ENCODE peak calls at places on chromosomes 5 and 9, in nine cellular contexts. One of them, this sample, is unnamed.

GRCh38 chr5:9546973-9547947 is 1.4 kb upstream of the SEMA5A start:
- DNase-seq in fibroblast of pulmonary artery: peak
- DNase-seq in thoracic aorta: no peak
- DNase-seq in AG04450: peak
- DNase-seq in mammary epithelial cell: peak
- DNase-seq in uterus: no peak
- DNase-seq in psoas muscle: peak
- DNase-seq in MM.1S: no peak
- DNase-seq in neural crest cell: no peak
- DNase-seq in this sample: peak

GRCh38 chr5:160423025-160423554 is 1.4 kb downstream of the PTTG1 start:
- DNase-seq in fibroblast of pulmonary artery: no peak
- DNase-seq in thoracic aorta: no peak
- DNase-seq in AG04450: no peak
- DNase-seq in mammary epithelial cell: peak
- DNase-seq in uterus: no peak
- DNase-seq in psoas muscle: no peak
- DNase-seq in MM.1S: no peak
- DNase-seq in neural crest cell: no peak
- DNase-seq in this sample: no peak

GRCh38 chr5:139181835-139182452 is 16.2 kb downstream of the SIL1 start:
- DNase-seq in fibroblast of pulmonary artery: peak
- DNase-seq in thoracic aorta: no peak
- DNase-seq in AG04450: no peak
- DNase-seq in mammary epithelial cell: peak
- DNase-seq in uterus: peak
- DNase-seq in psoas muscle: no peak
- DNase-seq in MM.1S: no peak
- DNase-seq in neural crest cell: peak
- DNase-seq in this sample: no peak

GRCh38 chr5:132207783-132208182 is 19.9 kb downstream of the P4HA2 start:
- DNase-seq in fibroblast of pulmonary artery: no peak
- DNase-seq in thoracic aorta: no peak
- DNase-seq in AG04450: no peak
- DNase-seq in mammary epithelial cell: no peak
- DNase-seq in uterus: no peak
- DNase-seq in psoas muscle: no peak
- DNase-seq in MM.1S: no peak
- DNase-seq in neural crest cell: no peak
- DNase-seq in this sample: no peak

GRCh38 chr9:92590386-92590785 is 54.6 kb upstream of the ECM2 start:
- DNase-seq in fibroblast of pulmonary artery: peak
- DNase-seq in thoracic aorta: no peak
- DNase-seq in AG04450: no peak
- DNase-seq in mammary epithelial cell: no peak
- DNase-seq in uterus: peak
- DNase-seq in psoas muscle: peak
- DNase-seq in MM.1S: no peak
- DNase-seq in neural crest cell: no peak
- DNase-seq in this sample: no peak

GRCh38 chr5:174751154-174751990 is 27.0 kb downstream of the MSX2 start:
- DNase-seq in fibroblast of pulmonary artery: no peak
- DNase-seq in thoracic aorta: no peak
- DNase-seq in AG04450: no peak
- DNase-seq in mammary epithelial cell: peak
- DNase-seq in uterus: no peak
- DNase-seq in psoas muscle: peak
- DNase-seq in MM.1S: no peak
- DNase-seq in neural crest cell: peak
- DNase-seq in this sample: no peak

GRCh38 chr5:167489202-167489601 is 802.2 kb upstream of the WWC1 start:
- DNase-seq in fibroblast of pulmonary artery: peak
- DNase-seq in thoracic aorta: no peak
- DNase-seq in AG04450: no peak
- DNase-seq in mammary epithelial cell: peak
- DNase-seq in uterus: no peak
- DNase-seq in psoas muscle: no peak
- DNase-seq in MM.1S: no peak
- DNase-seq in neural crest cell: no peak
- DNase-seq in this sample: no peak

GRCh38 chr9:31736581-31737179 is 647.8 kb upstream of the ACO1 start:
- DNase-seq in fibroblast of pulmonary artery: no peak
- DNase-seq in thoracic aorta: no peak
- DNase-seq in AG04450: no peak
- DNase-seq in mammary epithelial cell: no peak
- DNase-seq in uterus: no peak
- DNase-seq in psoas muscle: no peak
- DNase-seq in MM.1S: no peak
- DNase-seq in neural crest cell: no peak
- DNase-seq in this sample: no peak

GRCh38 chr5:64923151-64923685 is 154.5 kb downstream of the CWC27 start:
- DNase-seq in fibroblast of pulmonary artery: peak
- DNase-seq in thoracic aorta: no peak
- DNase-seq in AG04450: peak
- DNase-seq in mammary epithelial cell: no peak
- DNase-seq in uterus: no peak
- DNase-seq in psoas muscle: no peak
- DNase-seq in MM.1S: no peak
- DNase-seq in neural crest cell: no peak
- DNase-seq in this sample: peak

GRCh38 chr9:21624675-21625477 is 142.8 kb upstream of the IFNE start:
- DNase-seq in fibroblast of pulmonary artery: no peak
- DNase-seq in thoracic aorta: no peak
- DNase-seq in AG04450: no peak
- DNase-seq in mammary epithelial cell: no peak
- DNase-seq in uterus: no peak
- DNase-seq in psoas muscle: no peak
- DNase-seq in MM.1S: no peak
- DNase-seq in neural crest cell: no peak
- DNase-seq in this sample: no peak

GRCh38 chr9:113508111-113508749 is 44.7 kb downstream of the RGS3 start:
- DNase-seq in fibroblast of pulmonary artery: peak
- DNase-seq in thoracic aorta: no peak
- DNase-seq in AG04450: no peak
- DNase-seq in mammary epithelial cell: no peak
- DNase-seq in uterus: no peak
- DNase-seq in psoas muscle: no peak
- DNase-seq in MM.1S: no peak
- DNase-seq in neural crest cell: no peak
- DNase-seq in this sample: no peak

GRCh38 chr5:86968311-86968753 is 299.4 kb upstream of the RASA1 start:
- DNase-seq in fibroblast of pulmonary artery: peak
- DNase-seq in thoracic aorta: no peak
- DNase-seq in AG04450: peak
- DNase-seq in mammary epithelial cell: peak
- DNase-seq in uterus: no peak
- DNase-seq in psoas muscle: peak
- DNase-seq in MM.1S: peak
- DNase-seq in neural crest cell: no peak
- DNase-seq in this sample: peak

GRCh38 chr9:136499935-136500910 is 17.4 kb upstream of the SEC16A start:
- DNase-seq in fibroblast of pulmonary artery: no peak
- DNase-seq in thoracic aorta: no peak
- DNase-seq in AG04450: no peak
- DNase-seq in mammary epithelial cell: no peak
- DNase-seq in uterus: no peak
- DNase-seq in psoas muscle: no peak
- DNase-seq in MM.1S: no peak
- DNase-seq in neural crest cell: no peak
- DNase-seq in this sample: no peak

GRCh38 chr5:38673671-38674071 is 117.2 kb upstream of the LIFR start:
- DNase-seq in fibroblast of pulmonary artery: peak
- DNase-seq in thoracic aorta: no peak
- DNase-seq in AG04450: no peak
- DNase-seq in mammary epithelial cell: peak
- DNase-seq in uterus: no peak
- DNase-seq in psoas muscle: no peak
- DNase-seq in MM.1S: no peak
- DNase-seq in neural crest cell: no peak
- DNase-seq in this sample: no peak

GRCh38 chr9:127163409-127163808 is 41.0 kb upstream of the ANGPTL2 start:
- DNase-seq in fibroblast of pulmonary artery: peak
- DNase-seq in thoracic aorta: no peak
- DNase-seq in AG04450: no peak
- DNase-seq in mammary epithelial cell: peak
- DNase-seq in uterus: peak
- DNase-seq in psoas muscle: no peak
- DNase-seq in MM.1S: peak
- DNase-seq in neural crest cell: no peak
- DNase-seq in this sample: no peak

GRCh38 chr9:18596920-18597319 is 123.0 kb downstream of the ADAMTSL1 start:
- DNase-seq in fibroblast of pulmonary artery: peak
- DNase-seq in thoracic aorta: no peak
- DNase-seq in AG04450: no peak
- DNase-seq in mammary epithelial cell: peak
- DNase-seq in uterus: peak
- DNase-seq in psoas muscle: no peak
- DNase-seq in MM.1S: no peak
- DNase-seq in neural crest cell: no peak
- DNase-seq in this sample: no peak

GRCh38 chr9:89256690-89257089 is 54.3 kb upstream of the CKS2 start:
- DNase-seq in fibroblast of pulmonary artery: no peak
- DNase-seq in thoracic aorta: no peak
- DNase-seq in AG04450: no peak
- DNase-seq in mammary epithelial cell: no peak
- DNase-seq in uterus: no peak
- DNase-seq in psoas muscle: no peak
- DNase-seq in MM.1S: no peak
- DNase-seq in neural crest cell: no peak
- DNase-seq in this sample: no peak

GRCh38 chr5:135729582-135729879 is 104.9 kb upstream of the SLC25A48 start:
- DNase-seq in fibroblast of pulmonary artery: no peak
- DNase-seq in thoracic aorta: no peak
- DNase-seq in AG04450: no peak
- DNase-seq in mammary epithelial cell: no peak
- DNase-seq in uterus: no peak
- DNase-seq in psoas muscle: no peak
- DNase-seq in MM.1S: no peak
- DNase-seq in neural crest cell: no peak
- DNase-seq in this sample: no peak
- TF ChIP-seq CTCF in fibroblast of pulmonary artery: no peak
- TF ChIP-seq CTCF in thoracic aorta: no peak
- TF ChIP-seq CTCF in AG04450: peak
- TF ChIP-seq CTCF in mammary epithelial cell: peak
- TF ChIP-seq CTCF in uterus: no peak
- TF ChIP-seq CTCF in psoas muscle: peak
- TF ChIP-seq CTCF in MM.1S: no peak
- TF ChIP-seq CTCF in neural crest cell: peak
- TF ChIP-seq CTCF in this sample: no peak

DNA sequence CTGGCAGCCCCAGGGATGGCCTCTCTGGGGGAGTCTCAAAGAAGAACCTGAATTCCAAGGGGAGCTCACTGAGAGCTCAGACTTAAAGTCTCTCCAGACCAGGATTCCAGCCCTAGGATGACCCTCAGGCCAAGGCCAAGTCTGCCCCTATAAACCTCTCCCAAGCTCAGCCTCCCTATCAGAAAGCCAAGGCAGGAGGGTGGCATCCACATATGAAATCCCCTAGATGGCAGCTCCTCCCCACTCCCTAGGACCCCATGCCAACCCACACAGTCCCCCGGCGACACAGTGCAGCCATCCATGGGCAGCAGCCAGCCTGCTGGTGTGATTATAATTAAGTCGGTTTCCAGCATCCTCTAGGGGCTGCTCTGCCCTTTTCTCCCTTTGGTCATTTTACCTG is 269.9 kb downstream of the CDK5RAP2 start:
- DNase-seq in fibroblast of pulmonary artery: no peak
- DNase-seq in thoracic aorta: no peak
- DNase-seq in AG04450: no peak
- DNase-seq in mammary epithelial cell: no peak
- DNase-seq in uterus: no peak
- DNase-seq in psoas muscle: no peak
- DNase-seq in MM.1S: no peak
- DNase-seq in neural crest cell: no peak
- DNase-seq in this sample: no peak
- TF ChIP-seq CTCF in fibroblast of pulmonary artery: no peak
- TF ChIP-seq CTCF in thoracic aorta: no peak
- TF ChIP-seq CTCF in AG04450: no peak
- TF ChIP-seq CTCF in mammary epithelial cell: no peak
- TF ChIP-seq CTCF in uterus: no peak
- TF ChIP-seq CTCF in psoas muscle: no peak
- TF ChIP-seq CTCF in MM.1S: no peak
- TF ChIP-seq CTCF in neural crest cell: no peak
- TF ChIP-seq CTCF in this sample: no peak

DNA sequence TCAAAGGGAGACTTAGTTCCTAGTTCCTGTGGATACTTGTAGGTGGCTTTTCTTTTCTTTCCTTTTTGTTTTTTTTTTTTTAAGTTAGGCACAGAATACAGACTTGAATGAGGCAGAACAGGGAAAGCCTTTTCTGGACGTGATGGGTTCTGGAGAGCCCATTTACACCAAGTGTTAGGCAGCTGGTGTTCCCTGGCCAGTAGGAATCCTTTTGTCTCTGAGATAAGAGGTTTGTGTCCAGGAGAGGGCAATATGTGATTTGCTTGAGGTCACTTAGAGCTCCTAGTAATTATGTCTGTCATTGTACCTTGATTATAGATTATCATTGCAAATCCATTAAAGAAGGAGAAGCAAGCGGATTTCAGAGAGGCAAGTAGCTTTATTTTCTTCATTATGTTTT is 9.1 kb downstream of the MEGF10 start:
- DNase-seq in fibroblast of pulmonary artery: no peak
- DNase-seq in thoracic aorta: no peak
- DNase-seq in AG04450: no peak
- DNase-seq in mammary epithelial cell: no peak
- DNase-seq in uterus: no peak
- DNase-seq in psoas muscle: no peak
- DNase-seq in MM.1S: no peak
- DNase-seq in neural crest cell: no peak
- DNase-seq in this sample: no peak
- TF ChIP-seq CTCF in fibroblast of pulmonary artery: no peak
- TF ChIP-seq CTCF in thoracic aorta: no peak
- TF ChIP-seq CTCF in AG04450: no peak
- TF ChIP-seq CTCF in mammary epithelial cell: peak
- TF ChIP-seq CTCF in uterus: no peak
- TF ChIP-seq CTCF in psoas muscle: peak
- TF ChIP-seq CTCF in MM.1S: peak
- TF ChIP-seq CTCF in neural crest cell: no peak
- TF ChIP-seq CTCF in this sample: no peak

DNA sequence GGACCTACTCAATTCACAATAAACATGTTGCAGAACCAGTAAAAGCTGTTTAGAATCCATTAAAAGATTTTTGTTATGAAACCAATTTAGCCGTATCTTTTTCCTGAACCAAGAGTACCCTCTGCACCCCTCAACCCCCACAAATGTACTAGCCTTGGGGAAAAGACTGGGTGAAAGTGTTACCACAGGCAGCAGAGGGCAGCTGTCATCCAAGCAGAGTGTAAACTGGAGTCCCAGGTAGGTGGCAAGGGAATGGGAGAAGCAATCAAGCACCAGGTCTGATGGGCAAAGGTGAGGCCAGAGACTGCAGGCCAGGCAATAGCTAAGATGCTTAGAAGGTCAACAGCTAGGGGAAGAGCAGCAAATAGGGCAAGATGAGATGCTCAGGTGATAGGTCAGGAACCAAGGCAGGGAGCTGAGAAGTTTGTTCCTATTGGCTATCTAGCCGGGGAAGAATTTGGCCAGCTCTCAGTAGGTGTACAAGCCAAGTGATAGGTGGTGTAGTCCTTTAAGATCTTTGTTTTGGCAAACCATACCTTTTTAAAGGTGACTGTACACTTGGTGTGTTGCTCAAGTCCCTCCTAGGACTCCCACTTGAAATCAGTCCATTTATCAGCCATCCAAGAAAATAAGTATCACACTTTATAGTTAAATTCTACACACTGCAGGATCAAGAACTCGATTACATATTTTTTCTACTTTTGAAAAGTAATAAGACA is 77.8 kb upstream of the CCDC112 start:
- DNase-seq in fibroblast of pulmonary artery: no peak
- DNase-seq in thoracic aorta: no peak
- DNase-seq in AG04450: no peak
- DNase-seq in mammary epithelial cell: peak
- DNase-seq in uterus: no peak
- DNase-seq in psoas muscle: no peak
- DNase-seq in MM.1S: no peak
- DNase-seq in neural crest cell: no peak
- DNase-seq in this sample: no peak
- TF ChIP-seq CTCF in fibroblast of pulmonary artery: no peak
- TF ChIP-seq CTCF in thoracic aorta: no peak
- TF ChIP-seq CTCF in AG04450: no peak
- TF ChIP-seq CTCF in mammary epithelial cell: peak
- TF ChIP-seq CTCF in uterus: no peak
- TF ChIP-seq CTCF in psoas muscle: no peak
- TF ChIP-seq CTCF in MM.1S: peak
- TF ChIP-seq CTCF in neural crest cell: no peak
- TF ChIP-seq CTCF in this sample: no peak